ENCODE peak calls at places on chromosome 13, in five cellular contexts. E is cardiac muscle cell, X is glutamatergic neuron, J is AG04450, V is endodermal cell. G is an unnamed sample.

GRCh38 chr13:36801035-36801434 is 18.0 kb upstream of the RFXAP start:
- DNase-seq in E (no peak), X (no peak), J (no peak), V (no peak), G (no peak)

GRCh38 chr13:59865398-59865797 is 298.3 kb downstream of the DIAPH3 start:
- DNase-seq in E (no peak), X (no peak), J (no peak), V (no peak), G (no peak)

GRCh38 chr13:104473936-104474335 is 1407.7 kb upstream of the SLC10A2 start:
- DNase-seq in E (no peak), X (no peak), J (no peak), V (no peak), G (no peak)

GRCh38 chr13:99434258-99434788 is 66.9 kb upstream of the TM9SF2 start:
- DNase-seq in E (no peak), X (no peak), J (no peak), V (peak), G (no peak)

GRCh38 chr13:104773775-104774174 is 1707.6 kb upstream of the SLC10A2 start:
- DNase-seq in E (peak), X (no peak), J (peak), V (no peak), G (no peak)

GRCh38 chr13:51837016-51837415 is 8.0 kb downstream of the TMEM272 start:
- DNase-seq in E (no peak), X (no peak), J (no peak), V (no peak), G (no peak)

GRCh38 chr13:86051134-86052103 is 252.2 kb upstream of the SLITRK6 start:
- DNase-seq in E (no peak), X (no peak), J (no peak), V (peak), G (no peak)

GRCh38 chr13:98206946-98207345 is 29.9 kb upstream of the RNF113B start:
- DNase-seq in E (no peak), X (no peak), J (peak), V (no peak), G (no peak)

GRCh38 chr13:23321534-23322241 is 111.8 kb downstream of the SACS start:
- DNase-seq in E (no peak), X (no peak), J (peak), V (no peak), G (no peak)

GRCh38 chr13:41365636-41366035 is 54.6 kb downstream of the NAA16 start:
- DNase-seq in E (no peak), X (no peak), J (no peak), V (no peak), G (no peak)

GRCh38 chr13:42354246-42355117 is 82.5 kb downstream of the AKAP11 start:
- DNase-seq in E (peak), X (no peak), J (peak), V (no peak), G (no peak)

GRCh38 chr13:33606692-33607091 is 211.3 kb upstream of the RFC3 start:
- DNase-seq in E (peak), X (no peak), J (no peak), V (peak), G (peak)

GRCh38 chr13:66853559-66853958 is 376.6 kb downstream of the PCDH9 start:
- DNase-seq in E (no peak), X (no peak), J (no peak), V (no peak), G (no peak)

GRCh38 chr13:46751811-46752635 is 44.9 kb downstream of the ESD start:
- DNase-seq in E (no peak), X (no peak), J (no peak), V (no peak), G (no peak)

GRCh38 chr13:21909331-21909730 is 238.5 kb downstream of the FGF9 start:
- DNase-seq in E (no peak), X (no peak), J (no peak), V (no peak), G (no peak)

GRCh38 chr13:21557995-21558394 is 46.0 kb downstream of the MICU2 start:
- DNase-seq in E (peak), X (no peak), J (no peak), V (peak), G (no peak)

GRCh38 chr13:109331898-109332297 is 454.5 kb downstream of the IRS2 start:
- DNase-seq in E (no peak), X (no peak), J (no peak), V (no peak), G (no peak)

GRCh38 chr13:76917096-76917495 is 30.9 kb upstream of the KCTD12 start:
- DNase-seq in E (no peak), X (no peak), J (no peak), V (no peak), G (no peak)

GRCh38 chr13:97934590-97934989 is 18.9 kb upstream of the IPO5 start:
- DNase-seq in E (peak), X (no peak), J (no peak), V (no peak), G (peak)

GRCh38 chr13:49681837-49682236 is 9.4 kb downstream of the EBPL start:
- DNase-seq in E (no peak), X (peak), J (no peak), V (peak), G (no peak)

GRCh38 chr13:71378992-71379905 is 487.8 kb downstream of the DACH1 start:
- DNase-seq in E (no peak), X (no peak), J (no peak), V (no peak), G (no peak)

GRCh38 chr13:98295371-98295770 is 118.3 kb upstream of the RNF113B start:
- DNase-seq in E (no peak), X (no peak), J (no peak), V (no peak), G (no peak)

GRCh38 chr13:49347650-49348385 is 96.0 kb downstream of the CAB39L start:
- DNase-seq in E (no peak), X (no peak), J (no peak), V (no peak), G (no peak)

GRCh38 chr13:76523740-76524382 is 362.3 kb downstream of the KCTD12 start:
- DNase-seq in E (no peak), X (no peak), J (no peak), V (no peak), G (no peak)

GRCh38 chr13:79237981-79238380 is 168.1 kb downstream of the RBM26 start:
- DNase-seq in E (no peak), X (no peak), J (no peak), V (no peak), G (no peak)

GRCh38 chr13:60379837-60380236 is 17.2 kb upstream of the TDRD3 start:
- DNase-seq in E (no peak), X (no peak), J (no peak), V (no peak), G (no peak)

GRCh38 chr13:110883539-110883938 is 31.3 kb downstream of the ANKRD10 start:
- DNase-seq in E (no peak), X (no peak), J (no peak), V (no peak), G (no peak)

GRCh38 chr13:106348032-106348431 is 187.4 kb downstream of the EFNB2 start:
- DNase-seq in E (peak), X (no peak), J (no peak), V (peak), G (no peak)

GRCh38 chr13:113403255-113404104 is 39.5 kb upstream of the GRTP1 start:
- DNase-seq in E (no peak), X (no peak), J (no peak), V (peak), G (no peak)

GRCh38 chr13:113557013-113557412 is 27.5 kb upstream of the TFDP1 start:
- DNase-seq in E (no peak), X (no peak), J (no peak), V (peak), G (no peak)

GRCh38 chr13:45446181-45446580 is 18.6 kb upstream of the COG3 start:
- DNase-seq in E (no peak), X (no peak), J (no peak), V (no peak), G (no peak)

GRCh38 chr13:36345438-36346221 is 564 bp downstream of the SPART start:
- DNase-seq in E (peak), X (peak), J (peak), V (peak), G (peak)

GRCh38 chr13:110910013-110910890 is 4.6 kb downstream of the ANKRD10 start:
- DNase-seq in E (no peak), X (no peak), J (no peak), V (no peak), G (no peak)

GRCh38 chr13:59391696-59392095 is 772.0 kb downstream of the DIAPH3 start:
- DNase-seq in E (peak), X (peak), J (peak), V (peak), G (peak)

GRCh38 chr13:107450931-107451330 is 764.4 kb downstream of the LIG4 start:
- DNase-seq in E (no peak), X (no peak), J (peak), V (no peak), G (no peak)

GRCh38 chr13:94345374-94346195 is 133.9 kb downstream of the DCT start:
- DNase-seq in E (peak), X (no peak), J (no peak), V (no peak), G (no peak)
- TF ChIP-seq CTCF in E (no peak), X (no peak), J (peak), V (peak), G (no peak)

GRCh38 chr13:43390101-43390500 is 366.7 kb downstream of the DNAJC15 start:
- DNase-seq in E (no peak), X (no peak), J (no peak), V (no peak), G (no peak)
- TF ChIP-seq CTCF in E (no peak), X (no peak), J (no peak), V (no peak), G (no peak)

DNA sequence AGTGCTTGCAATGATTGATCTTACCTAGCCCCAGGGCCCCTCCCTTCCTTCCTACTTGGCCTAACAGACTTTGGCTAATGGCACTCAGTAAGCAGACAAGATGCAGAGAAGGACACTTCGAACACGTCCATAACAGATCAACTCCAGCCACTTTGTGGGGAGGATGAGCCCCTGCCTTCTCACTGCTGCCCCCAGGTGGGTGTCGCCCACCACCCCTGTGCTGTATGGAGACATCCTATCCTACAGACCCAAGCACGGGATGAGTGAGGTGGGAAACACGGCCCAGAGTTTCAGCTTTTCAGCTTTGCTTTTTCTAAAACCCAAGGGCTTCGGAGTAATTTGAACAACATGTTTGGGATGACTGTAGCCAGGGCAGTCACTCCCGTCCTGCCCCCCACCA is 5.5 kb downstream of the SLC7A1 start:
- DNase-seq in E (no peak), X (peak), J (no peak), V (peak), G (no peak)
- TF ChIP-seq CTCF in E (peak), X (no peak), J (peak), V (peak), G (peak)

GRCh38 chr13:63389756-63390155 is 1974.1 kb upstream of the PCDH20 start:
- DNase-seq in E (no peak), X (no peak), J (no peak), V (no peak), G (peak)

GRCh38 chr13:63396746-63397145 is 1981.1 kb upstream of the PCDH20 start:
- DNase-seq in E (no peak), X (no peak), J (no peak), V (no peak), G (no peak)

DNA sequence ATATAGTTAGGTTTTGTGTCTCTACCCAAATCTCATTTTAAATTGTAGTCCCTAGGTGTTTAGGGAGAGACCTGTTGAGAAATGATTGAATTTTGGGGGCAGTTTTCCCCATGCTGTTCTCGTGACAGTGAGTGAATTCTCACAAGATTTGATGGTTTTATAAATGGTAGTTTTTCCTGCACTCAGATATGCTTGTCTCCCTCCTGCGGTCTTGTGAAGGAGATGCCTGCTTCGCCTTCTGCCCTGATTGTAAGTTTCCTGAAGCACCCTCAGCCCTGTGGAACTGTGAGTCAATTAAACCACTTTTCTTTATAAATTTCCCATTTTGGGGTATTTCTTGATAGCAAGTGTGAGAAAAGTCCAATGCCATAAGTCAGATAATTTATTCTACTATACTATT is 1977.5 kb upstream of the PCDH20 start:
- DNase-seq in E (no peak), X (no peak), J (no peak), V (no peak), G (no peak)
- TF ChIP-seq CTCF in E (no peak), X (no peak), J (no peak), V (peak), G (no peak)

DNA sequence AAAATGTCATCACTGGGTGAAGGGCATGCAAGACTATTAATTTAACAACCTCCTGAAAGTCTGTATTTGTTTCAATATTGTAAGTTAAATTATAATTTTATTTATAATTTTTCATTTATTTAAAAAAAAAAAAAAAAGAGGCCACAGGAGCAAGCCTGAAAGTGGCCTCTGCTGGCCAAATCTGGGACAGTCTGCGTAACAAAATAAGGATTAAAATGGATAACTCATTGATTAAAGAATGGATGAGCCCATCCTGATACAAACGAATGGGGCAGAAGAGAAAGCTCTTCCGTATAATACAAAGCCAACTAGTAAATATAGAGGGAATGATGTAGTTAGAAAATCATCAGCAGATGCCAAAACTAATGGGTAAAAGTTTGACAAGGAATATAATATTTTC is 36.2 kb downstream of the SUCLA2 start:
- DNase-seq in E (no peak), X (no peak), J (no peak), V (no peak), G (no peak)
- TF ChIP-seq CTCF in E (no peak), X (no peak), J (peak), V (peak), G (peak)